ENCODE peak calls at places on chromosomes 1 and 21, in five cellular contexts. Y is keratinocyte; N is effector memory CD4-positive, alpha-beta T cell; V is tibial artery; L is cardiac muscle cell. E is an unnamed sample.

GRCh38 chr21:32452641-32453040 is 40.1 kb downstream of the EVA1C start:
- DNase-seq in N (no peak), Y (no peak), L (no peak), V (no peak), E (no peak)

GRCh38 chr1:170732262-170732595 is 68.3 kb downstream of the PRRX1 start:
- DNase-seq in V (no peak), Y (no peak), L (no peak), N (no peak), E (no peak)

GRCh38 chr1:185421485-185422100 is 104.5 kb upstream of the IVNS1ABP start:
- DNase-seq in Y (no peak), N (no peak), L (no peak), V (no peak), E (no peak)

GRCh38 chr1:236893626-236894545 is 98.8 kb downstream of the MTR start:
- DNase-seq in Y (no peak), L (no peak), V (no peak), N (no peak), E (no peak)

GRCh38 chr1:222877854-222878253 is 63.0 kb downstream of the DISP1 start:
- DNase-seq in L (no peak), Y (no peak), V (no peak), N (no peak), E (no peak)

GRCh38 chr1:156944848-156945247 is 24.4 kb downstream of the LRRC71 start:
- DNase-seq in L (no peak), Y (no peak), N (no peak), V (peak; percentile 33), E (no peak)

GRCh38 chr1:221350091-221350490 is 391.8 kb downstream of the DUSP10 start:
- DNase-seq in Y (no peak), N (no peak), V (no peak), L (no peak), E (no peak)

GRCh38 chr21:25496825-25497482 is 110.3 kb downstream of the MRPL39 start:
- DNase-seq in Y (no peak), N (no peak), V (no peak), L (no peak), E (no peak)

GRCh38 chr1:63214553-63214952 is 107.8 kb upstream of the FOXD3 start:
- DNase-seq in N (no peak), Y (no peak), V (no peak), L (no peak), E (no peak)

GRCh38 chr1:180181048-180181447 is 26.4 kb downstream of the QSOX1 start:
- DNase-seq in L (peak; percentile 41), N (no peak), Y (no peak), V (no peak), E (no peak)

GRCh38 chr1:223208164-223209075 is 65.4 kb upstream of the TLR5 start:
- DNase-seq in L (no peak), N (no peak), V (no peak), Y (no peak), E (no peak)

GRCh38 chr1:237799762-237800474 is 90.8 kb downstream of the ZP4 start:
- DNase-seq in N (no peak), L (peak; percentile 61), V (no peak), Y (no peak), E (no peak)

GRCh38 chr21:45555557-45556301 is 13.5 kb upstream of the SLC19A1 start:
- DNase-seq in N (peak; percentile 22), V (peak; percentile 90), L (peak; percentile 89), Y (no peak), E (no peak)

GRCh38 chr21:38301321-38302214 is 44.8 kb downstream of the KCNJ15 start:
- DNase-seq in Y (no peak), V (no peak), N (no peak), L (no peak), E (no peak)

GRCh38 chr1:22825790-22826189 is 115.2 kb downstream of the EPHB2 start:
- DNase-seq in L (no peak), V (no peak), Y (no peak), N (no peak), E (no peak)

GRCh38 chr1:69911301-69911801 is 294.0 kb downstream of the LRRC40 start:
- DNase-seq in L (no peak), Y (no peak), N (no peak), V (no peak), E (no peak)

GRCh38 chr1:171219751-171220385 is 28.4 kb upstream of the FMO1 start:
- DNase-seq in V (no peak), N (no peak), Y (peak; percentile 13), L (no peak), E (no peak)

GRCh38 chr1:235996048-235996785 is 68.7 kb downstream of the NID1 start:
- DNase-seq in N (no peak), V (no peak), Y (no peak), L (peak; percentile 24), E (no peak)

GRCh38 chr1:53114581-53115400 is 27.6 kb downstream of the SLC1A7 start:
- DNase-seq in V (no peak), Y (no peak), L (no peak), N (no peak), E (no peak)

GRCh38 chr21:43720539-43721224 is 1.8 kb downstream of the PDXK start:
- DNase-seq in L (no peak), V (no peak), N (no peak), Y (no peak), E (no peak)

GRCh38 chr1:203536575-203536974 is 42.6 kb downstream of the OPTC start:
- DNase-seq in V (no peak), N (no peak), Y (no peak), L (no peak), E (no peak)
- H3K27ac ChIP-seq in V (no peak overlapping the region), N (no peak overlapping the region), Y (no peak overlapping the region), L (no peak overlapping the region), E (no peak overlapping the region)

DNA sequence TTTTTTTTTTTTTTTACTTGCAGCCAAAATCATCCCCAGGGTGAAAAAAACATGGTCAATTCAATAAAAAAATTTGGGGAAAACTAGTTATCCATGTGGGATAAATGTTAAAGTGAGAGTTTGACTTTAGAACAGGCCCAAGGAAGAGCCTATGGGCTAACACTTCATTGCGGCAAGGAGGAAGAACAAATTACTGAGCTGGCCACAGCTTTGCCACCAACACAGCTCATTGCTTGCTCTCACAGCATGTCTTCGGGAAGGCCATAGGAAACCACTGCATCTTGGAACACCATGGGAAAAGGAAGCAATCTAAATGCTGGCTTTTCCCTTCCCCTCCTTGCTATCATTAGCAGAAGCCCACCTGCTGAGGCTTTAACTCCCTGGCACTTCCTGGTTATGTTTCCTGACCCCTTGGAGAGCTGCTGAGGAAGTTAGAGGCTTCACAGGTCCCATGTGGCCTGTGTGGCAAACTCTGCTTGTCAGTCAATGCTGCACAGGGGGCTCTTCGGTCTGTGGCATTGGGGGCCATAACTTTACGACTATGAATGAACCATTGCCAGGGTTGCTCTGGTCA is 86.0 kb downstream of the SLC25A24 start:
- DNase-seq in V (no peak), N (no peak), L (no peak), Y (no peak), E (no peak)
- H3K27ac ChIP-seq in V (no peak overlapping the region), N (no peak overlapping the region), L (no peak overlapping the region), Y (no peak overlapping the region), E (no peak overlapping the region)

DNA sequence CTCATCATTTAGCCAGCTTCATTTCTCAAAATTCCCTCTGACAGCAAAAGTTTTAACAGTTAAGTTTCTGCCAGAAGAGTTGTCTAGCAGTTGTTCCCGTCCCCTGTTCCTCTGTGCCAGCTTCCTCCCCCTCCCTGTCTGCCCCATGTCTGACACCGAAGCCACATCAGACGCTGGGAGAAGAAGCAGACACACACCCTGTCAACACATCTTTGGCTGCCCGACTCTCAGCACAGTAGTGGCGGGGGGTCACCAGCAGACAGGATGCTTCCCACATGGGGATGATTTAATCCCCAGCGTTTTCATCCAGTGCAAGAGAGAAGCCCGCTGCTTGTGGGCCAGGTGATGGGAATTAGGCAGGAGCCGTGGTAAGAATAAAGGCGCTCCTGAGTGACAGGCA is 379.4 kb upstream of the RUNX1 start:
- DNase-seq in N (no peak), L (peak; percentile 69), Y (no peak), V (peak; percentile 67), E (no peak)
- H3K27ac ChIP-seq in N (no peak overlapping the region), L (no peak overlapping the region), Y (no peak overlapping the region), V (peak overlapping the region; percentile 47), E (no peak overlapping the region)

DNA sequence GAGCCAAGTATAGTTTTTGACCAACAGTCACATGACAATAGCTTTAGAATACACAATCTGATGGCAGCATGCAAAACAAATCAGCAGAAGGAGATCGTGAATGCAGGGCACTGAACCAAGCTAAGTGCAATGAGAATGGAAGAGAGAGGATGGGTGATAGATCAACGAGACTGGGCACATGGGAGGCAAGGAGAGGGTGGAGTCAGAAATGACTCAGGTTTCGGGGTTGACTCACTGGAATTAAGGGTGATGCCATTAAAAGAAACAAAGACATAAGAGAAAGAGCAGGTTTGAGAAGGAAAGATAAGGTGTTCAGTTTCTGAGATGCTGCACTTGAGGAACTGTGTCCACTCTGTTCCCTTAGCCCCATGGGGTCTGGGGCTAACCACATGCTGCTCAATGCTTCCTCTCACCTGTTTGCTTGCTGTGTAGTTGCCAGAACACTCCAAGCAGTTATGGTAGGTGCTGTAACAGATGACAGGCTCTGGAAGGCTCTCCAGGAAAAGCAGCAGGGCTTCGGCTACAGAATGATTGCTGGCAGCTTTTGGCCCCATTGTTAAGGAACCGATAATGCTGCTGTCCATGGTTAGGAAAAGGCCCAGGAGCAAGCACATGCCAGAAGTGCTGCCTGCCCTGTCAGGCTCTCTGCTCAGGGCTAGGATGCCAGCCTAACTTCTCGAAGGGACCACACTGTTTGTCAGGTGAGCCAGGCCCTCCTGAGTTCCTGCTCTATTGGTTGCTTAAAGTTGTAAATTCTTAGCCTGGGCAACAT is 6.1 kb upstream of the MTF1 start:
- DNase-seq in Y (peak; percentile 49), V (no peak), L (no peak), N (no peak), E (no peak)
- H3K27ac ChIP-seq in Y (peak overlapping the region; percentile 91), V (no peak overlapping the region), L (no peak overlapping the region), N (no peak overlapping the region), E (no peak overlapping the region)